ENCODE peak calls at places on chromosomes 12 and 14, in eight cellular contexts. L is psoas muscle, W is fibroblast of lung, I is adrenal gland, S is left ventricle myocardium inferior, E is fibroblast of mammary gland, K is choroid plexus epithelial cell, M is vagina. C is an unnamed sample.

GRCh38 chr12:101325590-101325989 is 45.7 kb downstream of the UTP20 start:
- DNase-seq in I (no peak), W (no peak), L (no peak), S (no peak), E (no peak), M (no peak), K (no peak), C (no peak)

GRCh38 chr14:106318700-106319099 is 792.3 kb downstream of the TMEM121 start:
- DNase-seq in S (no peak), I (no peak), M (no peak), L (no peak), E (no peak), K (no peak), W (no peak), C (no peak)

GRCh38 chr12:68400231-68400829 is 68.2 kb upstream of the MDM1 start:
- DNase-seq in W (no peak), I (no peak), M (no peak), S (no peak), L (no peak), K (no peak), E (no peak), C (no peak)

GRCh38 chr12:2541805-2542204 is 253.0 kb upstream of the FKBP4 start:
- DNase-seq in K (no peak), S (no peak), E (no peak), L (no peak), M (no peak), W (no peak), I (peak), C (no peak)

GRCh38 chr12:89244536-89244935 is 107.8 kb downstream of the DUSP6 start:
- DNase-seq in L (no peak), K (peak), M (no peak), S (no peak), I (no peak), W (peak), E (peak), C (peak)

GRCh38 chr12:16347391-16348298 is at the start of gene MGST1:
- DNase-seq in K (peak), E (peak), M (no peak), W (peak), I (peak), L (peak), S (peak), C (peak)

GRCh38 chr12:117143008-117143532 is 43.9 kb upstream of the TESC start:
- DNase-seq in L (no peak), W (peak), M (no peak), S (no peak), K (peak), I (no peak), E (no peak), C (peak)

GRCh38 chr12:77940566-77940965 is 109.9 kb downstream of the NAV3 start:
- DNase-seq in M (no peak), W (peak), I (no peak), E (peak), K (peak), L (no peak), S (no peak), C (peak)

GRCh38 chr14:36976571-36977023 is 195.8 kb downstream of the SLC25A21 start:
- DNase-seq in K (peak), S (no peak), M (no peak), L (no peak), I (no peak), W (peak), E (peak), C (peak)

GRCh38 chr12:101021911-101022388 is 188.1 kb downstream of the SLC5A8 start:
- DNase-seq in S (no peak), K (peak), M (no peak), L (no peak), I (no peak), E (peak), W (peak), C (peak)

GRCh38 chr14:23648764-23649460 is 12.7 kb downstream of the DHRS2 start:
- DNase-seq in I (no peak), W (no peak), K (no peak), E (no peak), L (no peak), S (no peak), M (no peak), C (no peak)

GRCh38 chr12:75909714-75910451 is 121.7 kb downstream of the PHLDA1 start:
- DNase-seq in M (no peak), S (no peak), I (no peak), W (no peak), K (no peak), E (no peak), L (no peak), C (no peak)

GRCh38 chr14:67533754-67534085 is 630 bp downstream of the PLEKHH1 start:
- DNase-seq in K (no peak), L (no peak), W (no peak), S (no peak), I (peak), M (no peak), E (no peak), C (no peak)

GRCh38 chr12:113325938-113326337 is 9.0 kb downstream of the SLC8B1 start:
- DNase-seq in L (peak), K (peak), S (peak), M (no peak), I (peak), W (peak), E (peak), C (no peak)

GRCh38 chr14:35366048-35366428 is 38.5 kb downstream of the NFKBIA start:
- DNase-seq in S (no peak), I (peak), L (peak), K (no peak), W (peak), M (no peak), E (peak), C (peak)

GRCh38 chr14:30798516-30798915 is 75.8 kb upstream of the COCH start:
- DNase-seq in S (no peak), E (no peak), L (no peak), K (no peak), I (no peak), W (no peak), M (no peak), C (no peak)

GRCh38 chr12:119715268-119715620 is 47.3 kb downstream of the PRKAB1 start:
- DNase-seq in I (no peak), S (no peak), E (no peak), K (peak), M (no peak), W (peak), L (no peak), C (peak)

GRCh38 chr12:78194448-78194847 is 363.8 kb downstream of the NAV3 start:
- DNase-seq in L (no peak), I (no peak), W (peak), M (no peak), K (peak), S (no peak), E (peak), C (peak)

GRCh38 chr14:21528381-21529348 is 2.5 kb upstream of the SALL2 start:
- DNase-seq in L (no peak), I (no peak), K (peak), M (no peak), W (peak), S (no peak), E (no peak), C (no peak)

GRCh38 chr12:51866762-51867161 is 18.2 kb upstream of the FIGNL2 start:
- DNase-seq in W (no peak), L (no peak), M (no peak), S (no peak), K (no peak), E (no peak), I (no peak), C (no peak)

GRCh38 chr14:100621806-100622205 is 34.6 kb upstream of the BEGAIN start:
- DNase-seq in M (no peak), I (no peak), K (no peak), E (no peak), S (no peak), L (no peak), W (no peak), C (no peak)

GRCh38 chr12:124543052-124543590 is 24.3 kb downstream of the NCOR2 start:
- DNase-seq in S (no peak), M (no peak), E (no peak), L (no peak), K (peak), W (no peak), I (no peak), C (no peak)

GRCh38 chr14:65824285-65824977 is 411.9 kb downstream of the FUT8 start:
- DNase-seq in K (peak), E (peak), S (no peak), M (no peak), I (peak), W (peak), L (no peak), C (peak)

GRCh38 chr12:106722854-106723253 is 51.6 kb upstream of the RIC8B start:
- DNase-seq in S (no peak), M (no peak), K (no peak), I (no peak), L (no peak), E (no peak), W (no peak), C (no peak)

GRCh38 chr12:121781751-121782615 is 11.5 kb downstream of the RHOF start:
- DNase-seq in M (no peak), L (no peak), S (no peak), K (peak), I (no peak), E (peak), W (peak), C (peak)

GRCh38 chr14:102504302-102504950 is 5.2 kb downstream of the ANKRD9 start:
- DNase-seq in K (no peak), E (no peak), W (no peak), I (peak), S (no peak), M (no peak), L (no peak), C (no peak)

GRCh38 chr12:83016226-83016835 is 329.6 kb downstream of the TMTC2 start:
- DNase-seq in L (no peak), M (no peak), K (peak), S (no peak), I (peak), E (peak), W (peak), C (peak)

GRCh38 chr12:57370696-57371095 is 60.1 kb downstream of the R3HDM2 start:
- DNase-seq in W (no peak), L (no peak), I (no peak), K (peak), M (no peak), E (no peak), S (no peak), C (no peak)

GRCh38 chr12:31362759-31363415 is 36.9 kb upstream of the SINHCAF start:
- DNase-seq in L (no peak), M (no peak), I (no peak), S (no peak), K (peak), E (no peak), W (no peak), C (peak)

GRCh38 chr14:61538464-61539022 is 156.8 kb upstream of the HIF1A start:
- DNase-seq in E (no peak), L (no peak), S (no peak), M (no peak), K (no peak), W (no peak), I (no peak), C (no peak)

GRCh38 chr14:61539631-61540030 is 155.7 kb upstream of the HIF1A start:
- DNase-seq in S (no peak), I (no peak), E (no peak), W (no peak), K (no peak), L (no peak), M (no peak), C (no peak)

GRCh38 chr14:61536661-61537566 is 158.4 kb upstream of the HIF1A start:
- DNase-seq in E (no peak), S (no peak), W (no peak), L (no peak), M (no peak), I (peak), K (no peak), C (no peak)

GRCh38 chr14:61535470-61535869 is 159.8 kb upstream of the HIF1A start:
- DNase-seq in I (peak), M (no peak), S (no peak), E (no peak), K (no peak), L (no peak), W (no peak), C (peak)

DNA sequence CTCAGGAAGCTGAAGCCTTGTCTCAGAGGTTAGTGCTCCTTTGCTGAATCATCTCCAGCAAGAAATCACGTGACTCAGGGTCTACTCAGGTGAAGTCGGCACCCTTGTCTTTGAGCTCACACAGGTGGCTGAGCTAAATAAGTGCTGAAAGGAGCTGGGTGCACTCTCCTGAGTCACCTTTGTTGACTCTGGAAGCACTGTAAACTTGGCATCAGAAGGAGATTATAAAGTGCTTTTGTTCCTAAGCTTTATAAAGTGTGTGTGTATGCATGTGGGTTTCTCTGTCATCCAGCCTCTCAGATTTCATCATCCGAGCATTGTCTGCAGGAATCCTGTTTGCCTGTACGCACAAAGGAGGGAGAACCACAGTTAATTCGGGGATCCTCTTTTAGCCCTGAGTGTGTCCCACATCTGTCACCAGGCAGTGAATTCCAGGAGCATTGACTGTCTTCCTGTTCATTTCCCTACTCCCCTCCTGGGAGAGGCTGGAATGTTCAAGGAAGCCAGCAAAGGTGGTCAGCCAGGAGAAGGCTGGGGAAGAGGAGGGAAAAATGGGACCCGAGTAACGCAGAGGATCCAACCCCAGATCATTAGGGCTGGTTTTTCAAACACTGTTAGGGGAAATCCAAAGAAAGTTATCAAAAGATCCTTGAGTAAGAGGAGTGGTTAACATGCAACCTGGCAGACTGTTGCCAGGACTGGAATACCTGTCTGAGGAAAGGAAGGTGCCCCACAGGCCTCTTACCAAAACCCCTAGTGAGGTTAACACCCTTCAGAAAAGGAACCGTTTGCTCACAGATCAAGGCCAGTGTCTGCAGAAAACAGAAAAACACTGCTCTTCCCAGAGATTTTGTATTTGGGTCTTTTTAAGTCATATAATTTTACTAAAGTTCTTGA is 157.5 kb upstream of the HIF1A start:
- DNase-seq in W (peak), I (peak), K (peak), M (no peak), L (no peak), S (no peak), E (peak), C (peak)
- H3K4me3 ChIP-seq in W (no peak), I (no peak), K (no peak), M (no peak), L (no peak), S (no peak), E (no peak), C (no peak)

DNA sequence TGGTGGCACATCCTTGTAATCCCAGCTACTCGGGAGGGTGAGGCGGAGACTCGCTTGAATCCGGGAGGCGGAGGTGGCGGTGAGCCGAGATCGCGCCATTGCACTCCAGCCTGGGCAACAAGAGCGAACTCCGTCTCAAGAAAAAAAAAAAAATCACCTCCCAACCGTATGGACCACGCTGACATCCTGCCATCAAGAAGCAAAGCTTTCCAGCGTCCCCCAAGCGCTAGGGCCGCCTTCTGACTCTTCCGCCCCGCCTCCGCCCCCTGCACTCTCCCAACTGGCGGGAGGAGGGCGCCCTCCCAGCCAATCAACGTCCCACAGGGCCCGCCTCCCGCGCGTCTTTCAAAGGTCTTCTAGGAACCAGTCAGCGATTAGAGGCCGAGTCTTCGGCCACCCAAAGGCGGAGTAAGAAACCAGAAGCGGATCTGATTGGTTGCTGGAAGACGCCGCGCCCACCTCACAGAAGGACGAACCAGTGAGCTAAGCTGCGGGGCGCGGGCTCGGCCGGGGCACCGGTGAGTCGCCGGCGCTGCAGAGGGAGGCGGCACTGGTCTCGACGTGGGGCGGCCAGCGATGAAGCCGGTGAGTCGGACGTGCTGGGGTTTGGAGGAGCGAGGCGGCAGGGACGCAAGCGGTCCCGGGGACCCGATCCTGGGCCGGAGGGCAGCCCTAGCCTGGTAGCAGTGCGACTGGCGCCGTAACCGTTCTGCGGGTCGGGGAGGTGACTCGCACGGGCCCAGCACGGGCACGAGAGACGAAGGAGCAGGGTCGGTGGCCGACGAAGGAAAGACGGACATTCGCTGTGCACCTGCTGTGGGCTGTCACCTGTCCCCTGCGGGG is at the start of gene CDKN3:
- DNase-seq in K (peak), S (peak), M (no peak), W (peak), I (peak), E (peak), L (peak), C (peak)
- TF ChIP-seq CTCF in K (peak), S (peak), M (peak), W (peak), I (peak), E (peak), L (peak), C (peak)

GRCh38 chr14:33932033-33932432 is 18.8 kb downstream of the EGLN3 start:
- DNase-seq in S (no peak), I (no peak), M (no peak), L (no peak), K (no peak), E (no peak), W (no peak), C (no peak)
- H3K4me3 ChIP-seq in S (no peak), I (no peak), M (no peak), L (no peak), K (no peak), E (no peak), W (no peak), C (no peak)

DNA sequence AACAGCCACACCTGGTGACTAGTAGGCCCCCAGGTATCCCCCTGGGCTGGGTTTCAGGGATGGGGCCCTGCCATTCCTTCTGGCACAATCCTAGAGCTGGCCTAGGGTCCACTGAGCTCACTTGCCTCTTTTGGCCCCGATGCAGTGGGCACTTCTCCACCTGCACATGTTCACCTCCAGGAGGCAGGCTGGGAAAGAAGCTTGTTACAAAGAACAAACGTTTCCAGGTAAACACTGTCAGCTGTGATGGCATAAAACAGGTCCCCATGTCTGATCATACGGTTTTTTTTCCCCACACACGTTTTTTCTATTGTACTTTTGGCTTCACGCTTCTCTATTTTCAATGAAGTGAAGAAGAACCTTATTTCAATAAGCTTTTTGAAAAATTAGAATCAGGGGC is 15.8 kb upstream of the HVCN1 start:
- DNase-seq in I (no peak), E (no peak), S (no peak), M (no peak), L (no peak), W (no peak), K (no peak), C (peak)
- TF ChIP-seq CTCF in I (no peak), E (no peak), S (no peak), M (no peak), L (no peak), W (no peak), K (peak), C (peak)

C was measured in bronchial epithelial cell.